ENCODE peak calls at places on chromosomes 7 and 10, in seven cellular contexts. One of them, this sample, is unnamed.
A peak's percentile ranks its signal among the peaks of the same experiment; 100 is the strongest.

GRCh38 chr10:72595436-72595835 is 30.4 kb downstream of the MICU1 start:
- DNase-seq in cardiac muscle cell: no peak
- DNase-seq in effector memory CD4-positive, alpha-beta T cell: no peak
- DNase-seq in pancreas: no peak
- DNase-seq in A549: no peak
- DNase-seq in HCT116: no peak
- DNase-seq in left lung: no peak
- DNase-seq in this sample: no peak

GRCh38 chr7:22651534-22652243 is 75.3 kb upstream of the IL6 start:
- DNase-seq in cardiac muscle cell: no peak
- DNase-seq in effector memory CD4-positive, alpha-beta T cell: no peak
- DNase-seq in pancreas: no peak
- DNase-seq in A549: peak; percentile 18
- DNase-seq in HCT116: no peak
- DNase-seq in left lung: no peak
- DNase-seq in this sample: no peak

GRCh38 chr7:127252736-127253288 is at the start of gene GRM8:
- DNase-seq in cardiac muscle cell: peak; percentile 87
- DNase-seq in effector memory CD4-positive, alpha-beta T cell: no peak
- DNase-seq in pancreas: peak; percentile 81
- DNase-seq in A549: peak; percentile 13
- DNase-seq in HCT116: no peak
- DNase-seq in left lung: no peak
- DNase-seq in this sample: no peak

GRCh38 chr10:127064474-127064873 is 131.9 kb downstream of the INSYN2A start:
- DNase-seq in cardiac muscle cell: no peak
- DNase-seq in effector memory CD4-positive, alpha-beta T cell: no peak
- DNase-seq in pancreas: no peak
- DNase-seq in A549: no peak
- DNase-seq in HCT116: no peak
- DNase-seq in left lung: peak; percentile 40
- DNase-seq in this sample: no peak

GRCh38 chr7:26673858-26674257 is 190.5 kb downstream of the SKAP2 start:
- DNase-seq in cardiac muscle cell: no peak
- DNase-seq in effector memory CD4-positive, alpha-beta T cell: no peak
- DNase-seq in pancreas: no peak
- DNase-seq in A549: no peak
- DNase-seq in HCT116: no peak
- DNase-seq in left lung: no peak
- DNase-seq in this sample: no peak

GRCh38 chr7:91771394-91771793 is 109.1 kb downstream of the MTERF1 start:
- DNase-seq in cardiac muscle cell: no peak
- DNase-seq in effector memory CD4-positive, alpha-beta T cell: no peak
- DNase-seq in pancreas: no peak
- DNase-seq in A549: no peak
- DNase-seq in HCT116: no peak
- DNase-seq in left lung: no peak
- DNase-seq in this sample: no peak

GRCh38 chr7:101173752-101174244 is 6.3 kb downstream of the NAT16 start:
- DNase-seq in cardiac muscle cell: no peak
- DNase-seq in effector memory CD4-positive, alpha-beta T cell: peak; percentile 47
- DNase-seq in pancreas: peak; percentile 67
- DNase-seq in A549: peak; percentile 81
- DNase-seq in HCT116: peak; percentile 80
- DNase-seq in left lung: no peak
- DNase-seq in this sample: peak; percentile 26

GRCh38 chr10:124532106-124532641 is 70.6 kb downstream of the LHPP start:
- DNase-seq in cardiac muscle cell: peak; percentile 31
- DNase-seq in effector memory CD4-positive, alpha-beta T cell: no peak
- DNase-seq in pancreas: no peak
- DNase-seq in A549: peak; percentile 41
- DNase-seq in HCT116: peak; percentile 79
- DNase-seq in left lung: no peak
- DNase-seq in this sample: no peak

GRCh38 chr7:35316549-35316948 is 62.6 kb upstream of the TBX20 start:
- DNase-seq in cardiac muscle cell: no peak
- DNase-seq in effector memory CD4-positive, alpha-beta T cell: no peak
- DNase-seq in pancreas: no peak
- DNase-seq in A549: no peak
- DNase-seq in HCT116: no peak
- DNase-seq in left lung: no peak
- DNase-seq in this sample: no peak

GRCh38 chr10:47381427-47382379 is 2.4 kb downstream of the ZNF488 start:
- DNase-seq in cardiac muscle cell: no peak
- DNase-seq in effector memory CD4-positive, alpha-beta T cell: no peak
- DNase-seq in pancreas: no peak
- DNase-seq in A549: no peak
- DNase-seq in HCT116: no peak
- DNase-seq in left lung: no peak
- DNase-seq in this sample: no peak

GRCh38 chr10:107544706-107545520 is 380.4 kb upstream of the SORCS1 start:
- DNase-seq in cardiac muscle cell: no peak
- DNase-seq in effector memory CD4-positive, alpha-beta T cell: no peak
- DNase-seq in pancreas: no peak
- DNase-seq in A549: no peak
- DNase-seq in HCT116: no peak
- DNase-seq in left lung: no peak
- DNase-seq in this sample: no peak

GRCh38 chr10:2949948-2950354 is 117.4 kb upstream of the PFKP start:
- DNase-seq in cardiac muscle cell: no peak
- DNase-seq in effector memory CD4-positive, alpha-beta T cell: no peak
- DNase-seq in pancreas: no peak
- DNase-seq in A549: peak; percentile 27
- DNase-seq in HCT116: no peak
- DNase-seq in left lung: no peak
- DNase-seq in this sample: no peak

GRCh38 chr10:100697070-100697469 is 48.3 kb upstream of the PAX2 start:
- DNase-seq in cardiac muscle cell: no peak
- DNase-seq in effector memory CD4-positive, alpha-beta T cell: no peak
- DNase-seq in pancreas: no peak
- DNase-seq in A549: peak; percentile 78
- DNase-seq in HCT116: peak; percentile 80
- DNase-seq in left lung: no peak
- DNase-seq in this sample: no peak

GRCh38 chr10:23067939-23068775 is 27.2 kb upstream of the MSRB2 start:
- DNase-seq in cardiac muscle cell: peak; percentile 91
- DNase-seq in effector memory CD4-positive, alpha-beta T cell: peak; percentile 30
- DNase-seq in pancreas: peak; percentile 86
- DNase-seq in A549: peak; percentile 83
- DNase-seq in HCT116: peak; percentile 81
- DNase-seq in left lung: peak; percentile 71
- DNase-seq in this sample: peak; percentile 79

GRCh38 chr10:26408858-26409494 is 29.2 kb upstream of the APBB1IP start:
- DNase-seq in cardiac muscle cell: no peak
- DNase-seq in effector memory CD4-positive, alpha-beta T cell: no peak
- DNase-seq in pancreas: no peak
- DNase-seq in A549: no peak
- DNase-seq in HCT116: no peak
- DNase-seq in left lung: no peak
- DNase-seq in this sample: no peak

GRCh38 chr7:1113548-1113885 is 25.6 kb downstream of the GPER1 start:
- DNase-seq in cardiac muscle cell: no peak
- DNase-seq in effector memory CD4-positive, alpha-beta T cell: no peak
- DNase-seq in pancreas: peak; percentile 40
- DNase-seq in A549: no peak
- DNase-seq in HCT116: no peak
- DNase-seq in left lung: no peak
- DNase-seq in this sample: no peak

GRCh38 chr10:93060887-93061593 is 442 bp downstream of the CYP26C1 start:
- DNase-seq in cardiac muscle cell: no peak
- DNase-seq in effector memory CD4-positive, alpha-beta T cell: no peak
- DNase-seq in pancreas: no peak
- DNase-seq in A549: no peak
- DNase-seq in HCT116: no peak
- DNase-seq in left lung: no peak
- DNase-seq in this sample: no peak

GRCh38 chr7:85177316-85177715 is 9.5 kb downstream of the SEMA3D start:
- DNase-seq in cardiac muscle cell: no peak
- DNase-seq in effector memory CD4-positive, alpha-beta T cell: no peak
- DNase-seq in pancreas: no peak
- DNase-seq in A549: no peak
- DNase-seq in HCT116: no peak
- DNase-seq in left lung: no peak
- DNase-seq in this sample: no peak

GRCh38 chr7:85167636-85168035 is 19.2 kb downstream of the SEMA3D start:
- DNase-seq in cardiac muscle cell: no peak
- DNase-seq in effector memory CD4-positive, alpha-beta T cell: no peak
- DNase-seq in pancreas: no peak
- DNase-seq in A549: no peak
- DNase-seq in HCT116: no peak
- DNase-seq in left lung: no peak
- DNase-seq in this sample: no peak

GRCh38 chr7:85175217-85175616 is 11.6 kb downstream of the SEMA3D start:
- DNase-seq in cardiac muscle cell: no peak
- DNase-seq in effector memory CD4-positive, alpha-beta T cell: no peak
- DNase-seq in pancreas: no peak
- DNase-seq in A549: no peak
- DNase-seq in HCT116: no peak
- DNase-seq in left lung: no peak
- DNase-seq in this sample: no peak

GRCh38 chr7:85176197-85176596 is 10.7 kb downstream of the SEMA3D start:
- DNase-seq in cardiac muscle cell: no peak
- DNase-seq in effector memory CD4-positive, alpha-beta T cell: no peak
- DNase-seq in pancreas: no peak
- DNase-seq in A549: no peak
- DNase-seq in HCT116: no peak
- DNase-seq in left lung: no peak
- DNase-seq in this sample: no peak

DNA sequence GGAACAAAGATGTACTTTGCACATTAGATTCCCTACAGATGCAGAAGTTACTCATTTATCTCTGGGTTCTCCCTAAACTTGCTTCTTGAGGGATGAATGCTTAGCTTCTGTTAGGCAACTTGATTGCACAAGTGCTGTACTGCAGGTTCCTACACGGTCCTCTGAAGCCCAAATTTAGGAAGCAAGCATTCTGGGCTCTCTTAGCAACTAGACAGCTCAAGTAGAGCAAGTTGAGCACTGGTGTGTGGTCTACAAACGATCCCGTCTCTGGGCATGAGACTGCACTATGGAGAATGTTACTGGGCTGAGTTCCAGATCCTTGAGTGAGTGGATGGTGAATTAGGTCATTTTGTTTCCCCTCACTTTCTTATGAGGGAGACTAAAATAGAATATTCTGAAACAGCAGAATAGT is 14.3 kb downstream of the SEMA3D start:
- DNase-seq in cardiac muscle cell: no peak
- DNase-seq in effector memory CD4-positive, alpha-beta T cell: no peak
- DNase-seq in pancreas: no peak
- DNase-seq in A549: no peak
- DNase-seq in HCT116: no peak
- DNase-seq in left lung: no peak
- DNase-seq in this sample: no peak
- H3K27ac ChIP-seq in cardiac muscle cell: no peak overlapping the region
- H3K27ac ChIP-seq in effector memory CD4-positive, alpha-beta T cell: no peak overlapping the region
- H3K27ac ChIP-seq in pancreas: no peak overlapping the region
- H3K27ac ChIP-seq in A549: no peak overlapping the region
- H3K27ac ChIP-seq in HCT116: no peak overlapping the region
- H3K27ac ChIP-seq in left lung: no peak overlapping the region
- H3K27ac ChIP-seq in this sample: no peak overlapping the region

DNA sequence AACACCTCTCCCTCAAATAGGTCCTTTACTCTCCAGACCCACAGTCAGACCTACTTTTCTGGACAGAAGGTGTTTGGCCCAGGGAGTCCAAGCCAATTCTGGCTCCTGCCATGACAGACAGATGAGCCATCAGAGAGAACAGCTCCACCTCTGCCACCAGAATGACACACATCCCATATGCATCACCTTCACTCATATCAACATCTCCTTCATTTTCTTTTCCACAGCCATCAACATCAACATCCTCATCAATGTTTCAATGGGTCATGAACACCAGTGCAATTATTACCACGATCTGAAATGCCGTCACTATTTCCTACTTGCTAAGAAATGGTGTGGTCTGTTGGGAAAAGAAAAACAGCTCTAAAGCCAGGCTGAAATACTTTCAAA is 67.9 kb downstream of the CCDC71L start:
- DNase-seq in cardiac muscle cell: no peak
- DNase-seq in effector memory CD4-positive, alpha-beta T cell: no peak
- DNase-seq in pancreas: no peak
- DNase-seq in A549: no peak
- DNase-seq in HCT116: no peak
- DNase-seq in left lung: no peak
- DNase-seq in this sample: no peak
- H3K27ac ChIP-seq in cardiac muscle cell: no peak overlapping the region
- H3K27ac ChIP-seq in effector memory CD4-positive, alpha-beta T cell: no peak overlapping the region
- H3K27ac ChIP-seq in pancreas: no peak overlapping the region
- H3K27ac ChIP-seq in A549: no peak overlapping the region
- H3K27ac ChIP-seq in HCT116: no peak overlapping the region
- H3K27ac ChIP-seq in left lung: no peak overlapping the region
- H3K27ac ChIP-seq in this sample: no peak overlapping the region

DNA sequence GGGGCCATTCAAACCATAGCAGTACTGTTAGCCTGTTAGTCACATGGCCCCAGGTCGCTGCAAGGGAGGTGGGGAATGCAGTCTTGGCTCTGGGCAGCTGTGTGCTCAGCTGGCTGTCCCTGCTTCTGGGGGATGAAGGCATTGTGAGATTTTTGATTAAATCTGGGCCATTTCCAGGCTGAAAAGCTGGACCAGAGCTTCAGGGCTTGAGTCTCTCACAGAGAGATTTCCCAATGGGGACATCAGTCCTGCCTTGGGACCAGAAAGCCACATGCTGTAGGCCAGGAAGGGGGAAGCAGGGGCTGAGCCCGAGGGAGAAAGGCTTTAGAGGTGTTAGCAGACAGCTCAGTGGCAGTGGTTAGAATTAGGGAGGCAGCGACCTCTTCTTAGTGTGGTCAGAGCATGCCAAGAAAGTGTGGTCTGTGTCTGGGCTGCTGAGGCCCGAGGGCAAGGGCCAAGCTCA is 33.6 kb downstream of the PALD1 start:
- DNase-seq in cardiac muscle cell: no peak
- DNase-seq in effector memory CD4-positive, alpha-beta T cell: no peak
- DNase-seq in pancreas: no peak
- DNase-seq in A549: no peak
- DNase-seq in HCT116: no peak
- DNase-seq in left lung: no peak
- DNase-seq in this sample: no peak
- H3K27ac ChIP-seq in cardiac muscle cell: no peak overlapping the region
- H3K27ac ChIP-seq in effector memory CD4-positive, alpha-beta T cell: no peak overlapping the region
- H3K27ac ChIP-seq in pancreas: no peak overlapping the region
- H3K27ac ChIP-seq in A549: no peak overlapping the region
- H3K27ac ChIP-seq in HCT116: no peak overlapping the region
- H3K27ac ChIP-seq in left lung: no peak overlapping the region
- H3K27ac ChIP-seq in this sample: no peak overlapping the region

GRCh38 chr10:14603539-14604102 is 171.1 kb downstream of the FAM107B start:
- DNase-seq in cardiac muscle cell: peak; percentile 54
- DNase-seq in effector memory CD4-positive, alpha-beta T cell: no peak
- DNase-seq in pancreas: peak; percentile 72
- DNase-seq in A549: no peak
- DNase-seq in HCT116: no peak
- DNase-seq in left lung: no peak
- DNase-seq in this sample: no peak
- H3K27ac ChIP-seq in cardiac muscle cell: no peak overlapping the region
- H3K27ac ChIP-seq in effector memory CD4-positive, alpha-beta T cell: peak overlapping the region; percentile 77
- H3K27ac ChIP-seq in pancreas: peak overlapping the region; percentile 73
- H3K27ac ChIP-seq in A549: peak overlapping the region; percentile 88
- H3K27ac ChIP-seq in HCT116: peak overlapping the region; percentile 34
- H3K27ac ChIP-seq in left lung: no peak overlapping the region
- H3K27ac ChIP-seq in this sample: peak overlapping the region; percentile 58